ENCODE peak calls at places on chromosomes 12 and 14, in seven cellular contexts. One of them, this sample, is unnamed.

GRCh38 chr12:42483534-42483857 is 106.0 kb downstream of the PRICKLE1 start:
- DNase-seq in lower lobe of right lung: no peak
- DNase-seq in iPS DF 6.9: no peak
- DNase-seq in CD8-positive, alpha-beta T cell: no peak
- DNase-seq in effector memory CD4-positive, alpha-beta T cell: no peak
- DNase-seq in right cardiac atrium: peak
- DNase-seq in substantia nigra: peak
- DNase-seq in this sample: no peak

GRCh38 chr12:55684761-55685370 is 22.8 kb downstream of the ITGA7 start:
- DNase-seq in lower lobe of right lung: no peak
- DNase-seq in iPS DF 6.9: no peak
- DNase-seq in substantia nigra: no peak
- DNase-seq in right cardiac atrium: peak
- DNase-seq in effector memory CD4-positive, alpha-beta T cell: no peak
- DNase-seq in CD8-positive, alpha-beta T cell: no peak
- DNase-seq in this sample: no peak

GRCh38 chr12:114627393-114627792 is 56.6 kb downstream of the TBX3 start:
- DNase-seq in lower lobe of right lung: no peak
- DNase-seq in effector memory CD4-positive, alpha-beta T cell: no peak
- DNase-seq in CD8-positive, alpha-beta T cell: no peak
- DNase-seq in iPS DF 6.9: no peak
- DNase-seq in substantia nigra: no peak
- DNase-seq in right cardiac atrium: no peak
- DNase-seq in this sample: no peak

GRCh38 chr12:38771871-38772270 is 133.5 kb downstream of the CPNE8 start:
- DNase-seq in effector memory CD4-positive, alpha-beta T cell: no peak
- DNase-seq in iPS DF 6.9: no peak
- DNase-seq in substantia nigra: no peak
- DNase-seq in CD8-positive, alpha-beta T cell: no peak
- DNase-seq in lower lobe of right lung: no peak
- DNase-seq in right cardiac atrium: no peak
- DNase-seq in this sample: no peak

GRCh38 chr12:6936642-6937480 is 6.8 kb upstream of the RNU7-1 start:
- DNase-seq in substantia nigra: no peak
- DNase-seq in CD8-positive, alpha-beta T cell: no peak
- DNase-seq in effector memory CD4-positive, alpha-beta T cell: no peak
- DNase-seq in iPS DF 6.9: no peak
- DNase-seq in right cardiac atrium: peak
- DNase-seq in lower lobe of right lung: no peak
- DNase-seq in this sample: no peak

GRCh38 chr14:81464253-81465001 is 64.3 kb upstream of the STON2 start:
- DNase-seq in effector memory CD4-positive, alpha-beta T cell: peak
- DNase-seq in right cardiac atrium: peak
- DNase-seq in CD8-positive, alpha-beta T cell: peak
- DNase-seq in substantia nigra: peak
- DNase-seq in lower lobe of right lung: no peak
- DNase-seq in iPS DF 6.9: peak
- DNase-seq in this sample: no peak

GRCh38 chr12:89760783-89761182 is 52.1 kb upstream of the ATP2B1 start:
- DNase-seq in right cardiac atrium: no peak
- DNase-seq in substantia nigra: no peak
- DNase-seq in iPS DF 6.9: no peak
- DNase-seq in effector memory CD4-positive, alpha-beta T cell: no peak
- DNase-seq in lower lobe of right lung: no peak
- DNase-seq in CD8-positive, alpha-beta T cell: no peak
- DNase-seq in this sample: no peak

GRCh38 chr14:58464652-58465051 is 37.1 kb downstream of the KIAA0586 start:
- DNase-seq in substantia nigra: no peak
- DNase-seq in CD8-positive, alpha-beta T cell: no peak
- DNase-seq in lower lobe of right lung: no peak
- DNase-seq in effector memory CD4-positive, alpha-beta T cell: no peak
- DNase-seq in right cardiac atrium: no peak
- DNase-seq in iPS DF 6.9: no peak
- DNase-seq in this sample: no peak

GRCh38 chr12:117334855-117335587 is 26.4 kb downstream of the NOS1 start:
- DNase-seq in right cardiac atrium: peak
- DNase-seq in substantia nigra: no peak
- DNase-seq in iPS DF 6.9: no peak
- DNase-seq in CD8-positive, alpha-beta T cell: no peak
- DNase-seq in effector memory CD4-positive, alpha-beta T cell: no peak
- DNase-seq in lower lobe of right lung: no peak
- DNase-seq in this sample: no peak

GRCh38 chr14:22547309-22547947 is 41.6 kb downstream of the DAD1 start:
- DNase-seq in CD8-positive, alpha-beta T cell: no peak
- DNase-seq in right cardiac atrium: peak
- DNase-seq in lower lobe of right lung: no peak
- DNase-seq in effector memory CD4-positive, alpha-beta T cell: no peak
- DNase-seq in iPS DF 6.9: no peak
- DNase-seq in substantia nigra: no peak
- DNase-seq in this sample: no peak

GRCh38 chr14:97153527-97153926 is 356.3 kb downstream of the VRK1 start:
- DNase-seq in lower lobe of right lung: no peak
- DNase-seq in effector memory CD4-positive, alpha-beta T cell: no peak
- DNase-seq in iPS DF 6.9: no peak
- DNase-seq in right cardiac atrium: no peak
- DNase-seq in CD8-positive, alpha-beta T cell: no peak
- DNase-seq in substantia nigra: no peak
- DNase-seq in this sample: no peak

GRCh38 chr12:7155471-7156034 is 25.4 kb downstream of the CLSTN3 start:
- DNase-seq in iPS DF 6.9: no peak
- DNase-seq in substantia nigra: no peak
- DNase-seq in CD8-positive, alpha-beta T cell: no peak
- DNase-seq in effector memory CD4-positive, alpha-beta T cell: no peak
- DNase-seq in lower lobe of right lung: peak
- DNase-seq in right cardiac atrium: no peak
- DNase-seq in this sample: peak

GRCh38 chr12:111692575-111693210 is 6.8 kb downstream of the ACAD10 start:
- DNase-seq in CD8-positive, alpha-beta T cell: no peak
- DNase-seq in effector memory CD4-positive, alpha-beta T cell: no peak
- DNase-seq in lower lobe of right lung: no peak
- DNase-seq in substantia nigra: no peak
- DNase-seq in right cardiac atrium: no peak
- DNase-seq in iPS DF 6.9: peak
- DNase-seq in this sample: no peak

GRCh38 chr12:112161711-112162110 is 36.4 kb downstream of the TRAFD1 start:
- DNase-seq in lower lobe of right lung: no peak
- DNase-seq in iPS DF 6.9: no peak
- DNase-seq in effector memory CD4-positive, alpha-beta T cell: no peak
- DNase-seq in substantia nigra: no peak
- DNase-seq in right cardiac atrium: no peak
- DNase-seq in CD8-positive, alpha-beta T cell: no peak
- DNase-seq in this sample: no peak

GRCh38 chr12:56154246-56154771 is 1.9 kb downstream of the MYL6B start:
- DNase-seq in iPS DF 6.9: no peak
- DNase-seq in lower lobe of right lung: peak
- DNase-seq in effector memory CD4-positive, alpha-beta T cell: no peak
- DNase-seq in substantia nigra: no peak
- DNase-seq in right cardiac atrium: no peak
- DNase-seq in CD8-positive, alpha-beta T cell: no peak
- DNase-seq in this sample: no peak

GRCh38 chr14:68655021-68655811 is 137.7 kb downstream of the ZFP36L1 start:
- DNase-seq in iPS DF 6.9: no peak
- DNase-seq in CD8-positive, alpha-beta T cell: no peak
- DNase-seq in substantia nigra: peak
- DNase-seq in lower lobe of right lung: no peak
- DNase-seq in effector memory CD4-positive, alpha-beta T cell: no peak
- DNase-seq in right cardiac atrium: no peak
- DNase-seq in this sample: no peak

GRCh38 chr12:98211914-98212695 is 303.3 kb upstream of the TMPO start:
- DNase-seq in lower lobe of right lung: no peak
- DNase-seq in right cardiac atrium: no peak
- DNase-seq in substantia nigra: no peak
- DNase-seq in effector memory CD4-positive, alpha-beta T cell: no peak
- DNase-seq in CD8-positive, alpha-beta T cell: no peak
- DNase-seq in iPS DF 6.9: no peak
- DNase-seq in this sample: no peak

GRCh38 chr14:50263321-50263720 is 31.9 kb upstream of the SOS2 start:
- DNase-seq in right cardiac atrium: no peak
- DNase-seq in lower lobe of right lung: no peak
- DNase-seq in effector memory CD4-positive, alpha-beta T cell: no peak
- DNase-seq in iPS DF 6.9: no peak
- DNase-seq in substantia nigra: no peak
- DNase-seq in CD8-positive, alpha-beta T cell: no peak
- DNase-seq in this sample: no peak

GRCh38 chr12:43428088-43428600 is 123.9 kb downstream of the ADAMTS20 start:
- DNase-seq in CD8-positive, alpha-beta T cell: no peak
- DNase-seq in effector memory CD4-positive, alpha-beta T cell: no peak
- DNase-seq in iPS DF 6.9: no peak
- DNase-seq in right cardiac atrium: no peak
- DNase-seq in substantia nigra: no peak
- DNase-seq in lower lobe of right lung: no peak
- DNase-seq in this sample: no peak

GRCh38 chr12:41981013-41981412 is 163.7 kb downstream of the GXYLT1 start:
- DNase-seq in CD8-positive, alpha-beta T cell: no peak
- DNase-seq in iPS DF 6.9: no peak
- DNase-seq in substantia nigra: no peak
- DNase-seq in right cardiac atrium: no peak
- DNase-seq in lower lobe of right lung: no peak
- DNase-seq in effector memory CD4-positive, alpha-beta T cell: no peak
- DNase-seq in this sample: no peak

GRCh38 chr14:26286806-26287205 is 311.0 kb downstream of the NOVA1 start:
- DNase-seq in right cardiac atrium: no peak
- DNase-seq in CD8-positive, alpha-beta T cell: no peak
- DNase-seq in iPS DF 6.9: no peak
- DNase-seq in effector memory CD4-positive, alpha-beta T cell: no peak
- DNase-seq in lower lobe of right lung: no peak
- DNase-seq in substantia nigra: no peak
- DNase-seq in this sample: no peak

GRCh38 chr14:69767369-69767999 is 542 bp downstream of the SRSF5 start:
- DNase-seq in lower lobe of right lung: peak
- DNase-seq in substantia nigra: peak
- DNase-seq in CD8-positive, alpha-beta T cell: peak
- DNase-seq in iPS DF 6.9: peak
- DNase-seq in right cardiac atrium: peak
- DNase-seq in effector memory CD4-positive, alpha-beta T cell: peak
- DNase-seq in this sample: peak

GRCh38 chr12:129807101-129807500 is 96.7 kb downstream of the TMEM132D start:
- DNase-seq in lower lobe of right lung: no peak
- DNase-seq in substantia nigra: no peak
- DNase-seq in CD8-positive, alpha-beta T cell: no peak
- DNase-seq in effector memory CD4-positive, alpha-beta T cell: no peak
- DNase-seq in iPS DF 6.9: no peak
- DNase-seq in right cardiac atrium: no peak
- DNase-seq in this sample: no peak

DNA sequence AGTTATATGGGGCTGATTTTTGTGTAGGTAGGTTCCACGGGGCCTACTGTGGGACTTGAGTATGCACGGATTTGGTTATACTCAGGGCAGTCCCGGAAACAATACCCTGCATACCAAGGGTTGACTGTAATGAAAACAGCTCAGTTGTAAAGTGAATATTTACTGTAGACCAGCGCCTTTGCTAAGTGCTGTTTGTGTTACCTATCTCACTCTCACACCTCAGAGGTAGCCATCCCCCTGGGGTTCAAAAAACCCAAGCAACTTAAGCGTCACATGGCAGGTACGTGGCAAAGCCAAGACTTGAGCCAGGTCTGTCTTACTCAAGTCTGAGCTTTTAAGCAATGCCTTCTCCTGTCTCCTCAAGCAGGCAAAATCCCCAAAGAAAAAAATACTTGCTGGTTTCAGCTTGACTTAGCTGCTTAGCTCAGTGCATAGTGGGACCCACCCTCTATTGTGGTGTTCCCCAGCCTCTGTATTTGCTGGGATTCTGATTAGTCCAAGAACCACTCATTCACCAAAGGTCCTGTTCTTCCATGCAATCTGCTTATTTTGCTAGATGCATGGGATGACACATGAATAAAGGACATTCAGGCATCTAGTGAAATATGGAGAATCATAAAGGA is 34.2 kb upstream of the STRN3 start:
- DNase-seq in iPS DF 6.9: no peak
- DNase-seq in effector memory CD4-positive, alpha-beta T cell: no peak
- DNase-seq in substantia nigra: no peak
- DNase-seq in CD8-positive, alpha-beta T cell: no peak
- DNase-seq in lower lobe of right lung: no peak
- DNase-seq in right cardiac atrium: no peak
- DNase-seq in this sample: no peak
- H3K27ac ChIP-seq in iPS DF 6.9: no peak
- H3K27ac ChIP-seq in effector memory CD4-positive, alpha-beta T cell: no peak
- H3K27ac ChIP-seq in substantia nigra: no peak
- H3K27ac ChIP-seq in CD8-positive, alpha-beta T cell: no peak
- H3K27ac ChIP-seq in lower lobe of right lung: no peak
- H3K27ac ChIP-seq in right cardiac atrium: no peak
- H3K27ac ChIP-seq in this sample: no peak

DNA sequence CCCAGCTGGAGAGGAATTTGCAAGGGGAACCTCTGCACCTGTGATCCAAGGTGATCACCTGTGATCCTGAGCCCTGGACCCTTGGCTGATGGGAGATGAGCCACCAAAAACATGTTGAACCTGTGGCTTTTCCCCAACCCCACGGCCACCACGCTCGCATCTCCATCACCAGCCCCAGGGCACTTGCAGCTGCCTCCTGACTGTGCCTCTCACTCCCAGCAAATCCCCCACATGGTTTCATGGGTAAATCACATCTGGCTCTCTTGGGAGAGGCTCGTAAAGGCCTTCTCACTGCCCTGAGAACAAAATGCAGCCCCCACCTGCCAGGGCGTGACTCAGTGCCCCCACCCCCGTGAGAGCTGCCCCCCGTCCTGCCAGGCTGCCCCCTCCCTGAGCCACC is 76.0 kb downstream of the RFLNA start:
- DNase-seq in right cardiac atrium: no peak
- DNase-seq in substantia nigra: no peak
- DNase-seq in iPS DF 6.9: no peak
- DNase-seq in lower lobe of right lung: no peak
- DNase-seq in CD8-positive, alpha-beta T cell: no peak
- DNase-seq in effector memory CD4-positive, alpha-beta T cell: no peak
- DNase-seq in this sample: no peak
- H3K27ac ChIP-seq in right cardiac atrium: peak
- H3K27ac ChIP-seq in substantia nigra: peak
- H3K27ac ChIP-seq in iPS DF 6.9: no peak
- H3K27ac ChIP-seq in lower lobe of right lung: peak
- H3K27ac ChIP-seq in CD8-positive, alpha-beta T cell: no peak
- H3K27ac ChIP-seq in effector memory CD4-positive, alpha-beta T cell: no peak
- H3K27ac ChIP-seq in this sample: peak

GRCh38 chr14:51398898-51399297 is 158.9 kb downstream of the TMX1 start:
- DNase-seq in right cardiac atrium: no peak
- DNase-seq in CD8-positive, alpha-beta T cell: no peak
- DNase-seq in effector memory CD4-positive, alpha-beta T cell: no peak
- DNase-seq in iPS DF 6.9: no peak
- DNase-seq in substantia nigra: no peak
- DNase-seq in lower lobe of right lung: no peak
- DNase-seq in this sample: no peak
- H3K27ac ChIP-seq in right cardiac atrium: no peak
- H3K27ac ChIP-seq in CD8-positive, alpha-beta T cell: no peak
- H3K27ac ChIP-seq in effector memory CD4-positive, alpha-beta T cell: no peak
- H3K27ac ChIP-seq in iPS DF 6.9: no peak
- H3K27ac ChIP-seq in substantia nigra: no peak
- H3K27ac ChIP-seq in lower lobe of right lung: no peak
- H3K27ac ChIP-seq in this sample: no peak

DNA sequence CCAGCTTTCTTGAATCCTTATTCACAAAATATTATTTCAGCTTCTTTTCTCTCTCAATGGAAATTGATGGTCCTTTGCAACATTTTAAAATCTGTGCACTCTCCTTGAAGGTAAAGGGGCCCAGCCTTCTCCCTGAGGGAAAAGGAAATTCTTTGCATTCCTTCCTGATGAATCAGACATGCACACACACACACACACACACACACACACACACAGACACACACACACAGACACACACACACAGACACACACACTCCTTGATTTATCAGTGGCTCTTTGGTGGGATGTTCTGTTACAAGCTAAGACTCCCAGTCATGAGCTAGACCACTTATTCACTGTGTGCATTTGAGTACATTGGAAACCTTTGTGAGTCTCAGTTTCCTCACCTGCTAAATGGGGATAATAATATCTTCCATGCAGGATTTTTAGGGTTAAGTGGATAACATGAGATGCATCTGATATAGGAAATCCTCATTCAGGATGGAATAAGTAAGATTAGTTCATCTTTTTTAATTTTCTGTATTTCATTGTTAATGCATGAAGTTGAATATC is 45.1 kb upstream of the HMGA2 start:
- DNase-seq in right cardiac atrium: no peak
- DNase-seq in iPS DF 6.9: no peak
- DNase-seq in effector memory CD4-positive, alpha-beta T cell: no peak
- DNase-seq in lower lobe of right lung: no peak
- DNase-seq in substantia nigra: no peak
- DNase-seq in CD8-positive, alpha-beta T cell: no peak
- DNase-seq in this sample: no peak
- H3K27ac ChIP-seq in right cardiac atrium: no peak
- H3K27ac ChIP-seq in iPS DF 6.9: no peak
- H3K27ac ChIP-seq in effector memory CD4-positive, alpha-beta T cell: no peak
- H3K27ac ChIP-seq in lower lobe of right lung: no peak
- H3K27ac ChIP-seq in substantia nigra: no peak
- H3K27ac ChIP-seq in CD8-positive, alpha-beta T cell: no peak
- H3K27ac ChIP-seq in this sample: no peak

This sample was measured in caudate nucleus.